ENCODE peak calls at places on chromosomes 4 and X, in nine cellular contexts. X is neural progenitor cell, Q is ACHN, R is naive B cell, S is A673, C is left lung, D is T-helper 2 cell, N is occipital lobe, K is NCI-H774. V is an unnamed sample.
A peak's percentile ranks its signal among the peaks of the same experiment; 100 is the strongest.

GRCh38 chr4:103075435-103075893 is 1.1 kb downstream of the SLC9B2 start:
- DNase-seq in X (no peak), Q (no peak), R (peak; percentile 4), S (peak; percentile 32), C (no peak), D (no peak), N (no peak), K (no peak), V (no peak)

GRCh38 chr4:26372525-26373172 is 51.8 kb downstream of the RBPJ start:
- DNase-seq in X (peak; percentile 16), Q (no peak), R (peak; percentile 17), S (peak; percentile 76), C (no peak), D (peak; percentile 96), N (no peak), K (peak; percentile 21), V (peak; percentile 58)

GRCh38 chr4:112130903-112131302 is 14.4 kb upstream of the FAM241A start:
- DNase-seq in X (no peak), Q (no peak), R (no peak), S (peak; percentile 27), C (no peak), D (no peak), N (no peak), K (no peak), V (no peak)

GRCh38 chr4:53098681-53099121 is 236.6 kb downstream of the RASL11B start:
- DNase-seq in X (no peak), Q (no peak), R (no peak), S (no peak), C (no peak), D (no peak), N (no peak), K (no peak), V (no peak)

GRCh38 chr4:94925764-94926347 is 168.1 kb downstream of the BMPR1B start:
- DNase-seq in X (no peak), Q (no peak), R (no peak), S (peak; percentile 33), C (no peak), D (no peak), N (no peak), K (no peak), V (no peak)

GRCh38 chrX:8988456-8988855 is 45.5 kb downstream of the FAM9B start:
- DNase-seq in X (peak; percentile 3), Q (no peak), R (no peak), S (no peak), C (no peak), D (no peak), N (no peak), K (no peak), V (no peak)

GRCh38 chrX:36986231-36986630 is 21.9 kb upstream of the FAM47C start:
- DNase-seq in X (peak; percentile 8), Q (no peak), R (no peak), S (no peak), C (no peak), D (peak; percentile 1), N (no peak), K (no peak), V (no peak)

GRCh38 chr4:84691170-84691691 is 108.3 kb downstream of the CDS1 start:
- DNase-seq in X (no peak), Q (peak; percentile 73), R (no peak), S (peak; percentile 24), C (no peak), D (no peak), N (peak; percentile 51), K (no peak), V (no peak)

GRCh38 chr4:55269970-55270369 is 76.1 kb upstream of the SRD5A3 start:
- DNase-seq in X (no peak), Q (no peak), R (no peak), S (no peak), C (peak; percentile 32), D (no peak), N (no peak), K (no peak), V (no peak)

GRCh38 chr4:148776944-148777343 is 334.7 kb upstream of the NR3C2 start:
- DNase-seq in X (no peak), Q (peak; percentile 56), R (no peak), S (no peak), C (no peak), D (no peak), N (no peak), K (no peak), V (no peak)

GRCh38 chr4:110823251-110823650 is 200.4 kb upstream of the PITX2 start:
- DNase-seq in X (no peak), Q (no peak), R (no peak), S (peak; percentile 46), C (no peak), D (no peak), N (no peak), K (no peak), V (no peak)

GRCh38 chrX:8579602-8580001 is 115.0 kb downstream of the VCX3B start:
- DNase-seq in X (peak; percentile 2), Q (no peak), R (no peak), S (no peak), C (no peak), D (no peak), N (no peak), K (no peak), V (no peak)

GRCh38 chr4:8850074-8850829 is 21.4 kb downstream of the HMX1 start:
- DNase-seq in X (no peak), Q (no peak), R (no peak), S (no peak), C (peak; percentile 55), D (no peak), N (no peak), K (no peak), V (no peak)

GRCh38 chr4:126850286-126850685 is 782.5 kb upstream of the INTU start:
- DNase-seq in X (no peak), Q (peak; percentile 98), R (no peak), S (peak; percentile 70), C (no peak), D (no peak), N (no peak), K (no peak), V (no peak)

GRCh38 chrX:323721-324628 is 5.4 kb upstream of the GTPBP6 start:
- DNase-seq in X (peak; percentile 83), Q (peak; percentile 33), R (no peak), S (peak; percentile 83), C (peak; percentile 51), D (peak; percentile 80), N (no peak), K (no peak), V (no peak)

V was measured in NCI-H2227 treated with DMSO at 0.1 percent for 48 hours.